ENCODE peak calls at places on chromosomes 7 and 10, in ten cellular contexts. One of them, this sample, is unnamed.

GRCh38 chr10:74643586-74643956 is 182.8 kb upstream of the KAT6B start:
- DNase-seq in GM12865: no peak
- DNase-seq in endothelial cell: no peak
- DNase-seq in Peyer's patch: no peak
- DNase-seq in GM12864: no peak
- DNase-seq in ovary: no peak
- DNase-seq in body of pancreas: no peak
- DNase-seq in activated CD8-positive, alpha-beta T cell treated with anti-CD3 and anti-CD28 coated beads for 36 hours: no peak
- DNase-seq in upper lobe of left lung: no peak
- DNase-seq in HFFc6: no peak
- DNase-seq in this sample: no peak

GRCh38 chr7:44431091-44431608 is 59.3 kb downstream of the NUDCD3 start:
- DNase-seq in HFFc6: no peak
- DNase-seq in endothelial cell: peak; percentile 19
- DNase-seq in body of pancreas: peak; percentile 20
- DNase-seq in upper lobe of left lung: no peak
- DNase-seq in GM12865: peak; percentile 72
- DNase-seq in Peyer's patch: no peak
- DNase-seq in GM12864: peak; percentile 40
- DNase-seq in ovary: no peak
- DNase-seq in activated CD8-positive, alpha-beta T cell treated with anti-CD3 and anti-CD28 coated beads for 36 hours: peak; percentile 33
- DNase-seq in this sample: no peak

GRCh38 chr10:86520871-86521619 is 547 bp downstream of the WAPL start:
- DNase-seq in activated CD8-positive, alpha-beta T cell treated with anti-CD3 and anti-CD28 coated beads for 36 hours: peak; percentile 57
- DNase-seq in Peyer's patch: peak; percentile 79
- DNase-seq in GM12864: no peak
- DNase-seq in endothelial cell: peak; percentile 50
- DNase-seq in upper lobe of left lung: peak; percentile 84
- DNase-seq in HFFc6: peak; percentile 47
- DNase-seq in GM12865: peak; percentile 64
- DNase-seq in ovary: peak; percentile 36
- DNase-seq in body of pancreas: peak; percentile 45
- DNase-seq in this sample: peak; percentile 44

GRCh38 chr7:51774178-51774577 is 457.6 kb upstream of the COBL start:
- DNase-seq in body of pancreas: no peak
- DNase-seq in GM12864: no peak
- DNase-seq in Peyer's patch: no peak
- DNase-seq in ovary: no peak
- DNase-seq in activated CD8-positive, alpha-beta T cell treated with anti-CD3 and anti-CD28 coated beads for 36 hours: no peak
- DNase-seq in GM12865: no peak
- DNase-seq in endothelial cell: no peak
- DNase-seq in upper lobe of left lung: peak; percentile 25
- DNase-seq in HFFc6: no peak
- DNase-seq in this sample: no peak

GRCh38 chr7:107989618-107990373 is 13.2 kb downstream of the LAMB1 start:
- DNase-seq in HFFc6: peak; percentile 48
- DNase-seq in endothelial cell: no peak
- DNase-seq in body of pancreas: no peak
- DNase-seq in Peyer's patch: no peak
- DNase-seq in activated CD8-positive, alpha-beta T cell treated with anti-CD3 and anti-CD28 coated beads for 36 hours: no peak
- DNase-seq in ovary: no peak
- DNase-seq in GM12864: no peak
- DNase-seq in GM12865: no peak
- DNase-seq in upper lobe of left lung: no peak
- DNase-seq in this sample: no peak

GRCh38 chr7:7808156-7808555 is 89.7 kb upstream of the RPA3 start:
- DNase-seq in body of pancreas: no peak
- DNase-seq in GM12864: no peak
- DNase-seq in GM12865: no peak
- DNase-seq in HFFc6: peak; percentile 17
- DNase-seq in ovary: no peak
- DNase-seq in endothelial cell: no peak
- DNase-seq in Peyer's patch: no peak
- DNase-seq in upper lobe of left lung: no peak
- DNase-seq in activated CD8-positive, alpha-beta T cell treated with anti-CD3 and anti-CD28 coated beads for 36 hours: no peak
- DNase-seq in this sample: no peak

GRCh38 chr7:38839846-38840245 is 69.1 kb downstream of the VPS41 start:
- DNase-seq in activated CD8-positive, alpha-beta T cell treated with anti-CD3 and anti-CD28 coated beads for 36 hours: no peak
- DNase-seq in Peyer's patch: no peak
- DNase-seq in upper lobe of left lung: no peak
- DNase-seq in ovary: no peak
- DNase-seq in GM12864: no peak
- DNase-seq in GM12865: no peak
- DNase-seq in HFFc6: no peak
- DNase-seq in body of pancreas: peak; percentile 13
- DNase-seq in endothelial cell: no peak
- DNase-seq in this sample: no peak

GRCh38 chr10:93420091-93420490 is 62.0 kb downstream of the MYOF start:
- DNase-seq in upper lobe of left lung: no peak
- DNase-seq in GM12864: no peak
- DNase-seq in GM12865: no peak
- DNase-seq in endothelial cell: no peak
- DNase-seq in Peyer's patch: no peak
- DNase-seq in ovary: no peak
- DNase-seq in activated CD8-positive, alpha-beta T cell treated with anti-CD3 and anti-CD28 coated beads for 36 hours: no peak
- DNase-seq in HFFc6: no peak
- DNase-seq in body of pancreas: no peak
- DNase-seq in this sample: no peak

GRCh38 chr7:88243345-88243909 is 23.6 kb upstream of the SRI start:
- DNase-seq in GM12864: no peak
- DNase-seq in body of pancreas: no peak
- DNase-seq in upper lobe of left lung: no peak
- DNase-seq in Peyer's patch: no peak
- DNase-seq in HFFc6: peak; percentile 48
- DNase-seq in ovary: no peak
- DNase-seq in activated CD8-positive, alpha-beta T cell treated with anti-CD3 and anti-CD28 coated beads for 36 hours: no peak
- DNase-seq in endothelial cell: peak; percentile 26
- DNase-seq in GM12865: peak; percentile 26
- DNase-seq in this sample: no peak

GRCh38 chr7:82740246-82740848 is 296.8 kb upstream of the CACNA2D1 start:
- DNase-seq in GM12864: no peak
- DNase-seq in HFFc6: peak; percentile 61
- DNase-seq in ovary: no peak
- DNase-seq in endothelial cell: peak; percentile 68
- DNase-seq in GM12865: peak; percentile 45
- DNase-seq in body of pancreas: peak; percentile 27
- DNase-seq in upper lobe of left lung: no peak
- DNase-seq in activated CD8-positive, alpha-beta T cell treated with anti-CD3 and anti-CD28 coated beads for 36 hours: peak; percentile 53
- DNase-seq in Peyer's patch: no peak
- DNase-seq in this sample: no peak

GRCh38 chr7:88184848-88185304 is 35.0 kb downstream of the SRI start:
- DNase-seq in Peyer's patch: no peak
- DNase-seq in endothelial cell: no peak
- DNase-seq in activated CD8-positive, alpha-beta T cell treated with anti-CD3 and anti-CD28 coated beads for 36 hours: peak; percentile 4
- DNase-seq in upper lobe of left lung: no peak
- DNase-seq in ovary: no peak
- DNase-seq in HFFc6: peak; percentile 62
- DNase-seq in body of pancreas: no peak
- DNase-seq in GM12864: peak; percentile 5
- DNase-seq in GM12865: peak; percentile 79
- DNase-seq in this sample: no peak

GRCh38 chr10:15167411-15168295 is 840 bp downstream of the NMT2 start:
- DNase-seq in body of pancreas: peak; percentile 55
- DNase-seq in Peyer's patch: peak; percentile 73
- DNase-seq in activated CD8-positive, alpha-beta T cell treated with anti-CD3 and anti-CD28 coated beads for 36 hours: peak; percentile 62
- DNase-seq in HFFc6: peak; percentile 22
- DNase-seq in GM12865: peak; percentile 70
- DNase-seq in ovary: peak; percentile 71
- DNase-seq in upper lobe of left lung: peak; percentile 89
- DNase-seq in endothelial cell: peak; percentile 77
- DNase-seq in GM12864: no peak
- DNase-seq in this sample: no peak

GRCh38 chr7:79820387-79820786 is 314.2 kb upstream of the GNAI1 start:
- DNase-seq in endothelial cell: no peak
- DNase-seq in activated CD8-positive, alpha-beta T cell treated with anti-CD3 and anti-CD28 coated beads for 36 hours: no peak
- DNase-seq in upper lobe of left lung: peak; percentile 3
- DNase-seq in Peyer's patch: peak; percentile 44
- DNase-seq in ovary: peak; percentile 70
- DNase-seq in GM12864: no peak
- DNase-seq in GM12865: no peak
- DNase-seq in HFFc6: peak; percentile 26
- DNase-seq in body of pancreas: peak; percentile 20
- DNase-seq in this sample: peak; percentile 22

DNA sequence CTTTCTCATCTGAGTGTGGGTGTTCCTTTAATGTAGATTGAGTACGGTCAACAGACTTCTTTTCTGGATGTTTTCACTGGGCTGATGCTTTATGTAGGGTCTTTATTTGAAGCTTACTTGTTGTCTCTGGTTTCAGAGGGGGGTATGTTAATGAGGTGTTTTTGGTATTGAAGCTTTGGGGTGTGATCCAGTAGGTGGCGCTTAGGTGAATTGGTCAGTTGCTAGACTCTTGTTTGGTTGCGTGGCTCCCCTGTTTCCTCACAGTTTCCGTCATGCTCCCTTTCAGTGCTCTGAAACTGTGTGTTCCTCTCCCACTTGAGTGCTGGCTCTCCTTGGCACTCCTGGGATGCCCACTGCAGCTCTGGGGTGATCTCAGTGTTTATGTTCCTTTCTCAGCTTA is 80.8 kb downstream of the FANK1 start:
- DNase-seq in HFFc6: no peak
- DNase-seq in GM12865: peak; percentile 34
- DNase-seq in Peyer's patch: no peak
- DNase-seq in endothelial cell: peak; percentile 13
- DNase-seq in upper lobe of left lung: no peak
- DNase-seq in activated CD8-positive, alpha-beta T cell treated with anti-CD3 and anti-CD28 coated beads for 36 hours: no peak
- DNase-seq in body of pancreas: no peak
- DNase-seq in ovary: no peak
- DNase-seq in GM12864: no peak
- DNase-seq in this sample: no peak
- TF ChIP-seq CTCF in HFFc6: no peak
- TF ChIP-seq CTCF in GM12865: peak; percentile 47
- TF ChIP-seq CTCF in Peyer's patch: no peak
- TF ChIP-seq CTCF in endothelial cell: peak; percentile 41
- TF ChIP-seq CTCF in upper lobe of left lung: no peak
- TF ChIP-seq CTCF in activated CD8-positive, alpha-beta T cell treated with anti-CD3 and anti-CD28 coated beads for 36 hours: no peak
- TF ChIP-seq CTCF in body of pancreas: no peak
- TF ChIP-seq CTCF in ovary: no peak
- TF ChIP-seq CTCF in GM12864: peak; percentile 63
- TF ChIP-seq CTCF in this sample: no peak

DNA sequence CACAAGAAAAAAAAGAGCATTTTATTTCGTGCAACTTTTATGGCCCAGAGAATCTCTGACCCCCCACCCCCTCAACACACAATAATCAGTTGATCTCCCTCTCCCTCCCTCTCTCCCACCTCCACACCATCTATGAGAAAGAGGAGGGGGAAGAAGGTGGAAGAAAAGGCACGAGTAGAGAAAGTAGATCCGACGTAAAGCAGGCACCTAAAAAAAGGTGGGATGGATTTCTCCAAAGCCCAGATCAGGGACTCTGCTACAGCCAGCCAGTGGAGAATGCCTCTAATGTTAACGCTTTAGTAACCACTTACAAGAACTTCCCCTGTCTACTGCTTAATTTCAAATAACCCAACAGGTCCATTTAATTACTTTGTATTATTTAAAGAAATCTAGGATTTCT is 24.4 kb downstream of the KMT2C start:
- DNase-seq in HFFc6: no peak
- DNase-seq in body of pancreas: no peak
- DNase-seq in endothelial cell: no peak
- DNase-seq in GM12864: no peak
- DNase-seq in Peyer's patch: no peak
- DNase-seq in upper lobe of left lung: no peak
- DNase-seq in ovary: no peak
- DNase-seq in activated CD8-positive, alpha-beta T cell treated with anti-CD3 and anti-CD28 coated beads for 36 hours: no peak
- DNase-seq in GM12865: no peak
- DNase-seq in this sample: no peak
- TF ChIP-seq CTCF in HFFc6: no peak
- TF ChIP-seq CTCF in body of pancreas: no peak
- TF ChIP-seq CTCF in endothelial cell: no peak
- TF ChIP-seq CTCF in GM12864: no peak
- TF ChIP-seq CTCF in Peyer's patch: no peak
- TF ChIP-seq CTCF in upper lobe of left lung: no peak
- TF ChIP-seq CTCF in ovary: no peak
- TF ChIP-seq CTCF in activated CD8-positive, alpha-beta T cell treated with anti-CD3 and anti-CD28 coated beads for 36 hours: no peak
- TF ChIP-seq CTCF in GM12865: no peak
- TF ChIP-seq CTCF in this sample: no peak

GRCh38 chr10:107813396-107813795 is 648.9 kb upstream of the SORCS1 start:
- DNase-seq in endothelial cell: no peak
- DNase-seq in Peyer's patch: no peak
- DNase-seq in upper lobe of left lung: no peak
- DNase-seq in GM12864: no peak
- DNase-seq in ovary: no peak
- DNase-seq in HFFc6: no peak
- DNase-seq in body of pancreas: no peak
- DNase-seq in activated CD8-positive, alpha-beta T cell treated with anti-CD3 and anti-CD28 coated beads for 36 hours: no peak
- DNase-seq in GM12865: no peak
- DNase-seq in this sample: no peak

GRCh38 chr10:107809889-107810288 is 645.4 kb upstream of the SORCS1 start:
- DNase-seq in ovary: no peak
- DNase-seq in body of pancreas: no peak
- DNase-seq in HFFc6: no peak
- DNase-seq in endothelial cell: no peak
- DNase-seq in upper lobe of left lung: no peak
- DNase-seq in activated CD8-positive, alpha-beta T cell treated with anti-CD3 and anti-CD28 coated beads for 36 hours: no peak
- DNase-seq in Peyer's patch: no peak
- DNase-seq in GM12865: no peak
- DNase-seq in GM12864: no peak
- DNase-seq in this sample: no peak

GRCh38 chr10:107814865-107815487 is 650.5 kb upstream of the SORCS1 start:
- DNase-seq in endothelial cell: peak; percentile 68
- DNase-seq in upper lobe of left lung: no peak
- DNase-seq in activated CD8-positive, alpha-beta T cell treated with anti-CD3 and anti-CD28 coated beads for 36 hours: peak; percentile 5
- DNase-seq in GM12865: peak; percentile 77
- DNase-seq in Peyer's patch: no peak
- DNase-seq in body of pancreas: peak; percentile 37
- DNase-seq in ovary: no peak
- DNase-seq in HFFc6: no peak
- DNase-seq in GM12864: no peak
- DNase-seq in this sample: peak; percentile 24
- TF ChIP-seq CTCF in endothelial cell: peak; percentile 62
- TF ChIP-seq CTCF in upper lobe of left lung: peak; percentile 52
- TF ChIP-seq CTCF in activated CD8-positive, alpha-beta T cell treated with anti-CD3 and anti-CD28 coated beads for 36 hours: no peak
- TF ChIP-seq CTCF in GM12865: peak; percentile 67
- TF ChIP-seq CTCF in Peyer's patch: no peak
- TF ChIP-seq CTCF in body of pancreas: peak; percentile 58
- TF ChIP-seq CTCF in ovary: no peak
- TF ChIP-seq CTCF in HFFc6: peak; percentile 58
- TF ChIP-seq CTCF in GM12864: peak; percentile 12
- TF ChIP-seq CTCF in this sample: no peak

DNA sequence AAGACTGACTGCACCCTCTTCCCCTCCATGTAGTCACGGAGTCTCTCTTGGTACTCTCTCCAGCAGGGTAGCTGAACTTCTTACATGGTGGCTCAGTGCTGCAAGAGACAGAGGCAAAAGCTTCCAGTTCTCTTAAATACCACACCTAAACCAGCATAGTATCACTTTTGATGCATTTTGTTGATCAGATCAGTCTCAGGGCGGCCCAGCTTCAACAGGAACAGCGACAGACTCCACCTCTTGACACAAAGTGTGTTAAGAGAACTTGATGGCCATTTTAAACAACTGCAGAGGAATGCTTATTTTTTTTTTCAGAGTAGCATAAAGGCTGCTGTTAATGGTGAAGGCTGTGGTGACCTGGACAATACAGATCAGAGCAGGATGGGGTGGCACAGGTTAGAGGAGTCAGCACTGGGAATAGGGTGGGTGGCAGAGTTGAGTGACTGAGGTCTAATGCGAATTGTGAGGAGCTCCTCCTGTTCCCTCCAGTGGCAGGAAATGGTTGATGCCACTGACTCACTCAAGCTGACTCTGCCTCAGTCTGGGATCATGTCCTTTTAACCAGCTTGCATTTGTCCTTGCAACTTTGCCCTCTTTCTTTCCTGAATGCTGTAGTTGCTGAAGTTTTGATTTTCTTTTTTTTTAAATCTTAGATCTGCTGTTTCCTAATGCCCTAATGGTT is 17.3 kb downstream of the MGAM start:
- DNase-seq in HFFc6: no peak
- DNase-seq in activated CD8-positive, alpha-beta T cell treated with anti-CD3 and anti-CD28 coated beads for 36 hours: peak; percentile 1
- DNase-seq in body of pancreas: no peak
- DNase-seq in ovary: no peak
- DNase-seq in GM12865: no peak
- DNase-seq in endothelial cell: no peak
- DNase-seq in GM12864: no peak
- DNase-seq in Peyer's patch: no peak
- DNase-seq in upper lobe of left lung: no peak
- DNase-seq in this sample: no peak
- TF ChIP-seq CTCF in HFFc6: no peak
- TF ChIP-seq CTCF in activated CD8-positive, alpha-beta T cell treated with anti-CD3 and anti-CD28 coated beads for 36 hours: no peak
- TF ChIP-seq CTCF in body of pancreas: no peak
- TF ChIP-seq CTCF in ovary: no peak
- TF ChIP-seq CTCF in GM12865: no peak
- TF ChIP-seq CTCF in endothelial cell: no peak
- TF ChIP-seq CTCF in GM12864: no peak
- TF ChIP-seq CTCF in Peyer's patch: no peak
- TF ChIP-seq CTCF in upper lobe of left lung: no peak
- TF ChIP-seq CTCF in this sample: no peak